ENCODE peak calls at places on chromosomes 5 and 9, in eight cellular contexts. V is SJSA1; X is Caco-2; F is vagina; C is activated CD4-positive, CD25-positive, alpha-beta regulatory T cell; E is fibroblast of pulmonary artery; K is dermis blood vessel endothelial cell; Q is cardiac fibroblast. S is an unnamed sample.

GRCh38 chr9:137303031-137303892 is 1.2 kb upstream of the NRARP start:
- DNase-seq in V (no peak), K (peak; percentile 63), F (no peak), E (no peak), C (no peak), X (no peak), Q (no peak), S (no peak)

GRCh38 chr9:13351768-13352386 is 72.4 kb upstream of the MPDZ start:
- DNase-seq in X (no peak), C (no peak), F (no peak), V (no peak), E (peak; percentile 85), K (peak; percentile 82), Q (peak; percentile 86), S (peak; percentile 68)

GRCh38 chr5:100776244-100776643 is 126.8 kb downstream of the ST8SIA4 start:
- DNase-seq in C (no peak), Q (peak; percentile 5), X (no peak), K (no peak), F (no peak), E (peak; percentile 17), V (no peak), S (peak; percentile 10)

GRCh38 chr9:36470891-36471290 is 70.8 kb upstream of the RNF38 start:
- DNase-seq in F (no peak), E (peak; percentile 61), V (peak; percentile 45), K (peak; percentile 69), Q (peak; percentile 72), X (no peak), C (no peak), S (peak; percentile 76)

GRCh38 chr5:41112486-41113455 is 41.6 kb upstream of the MROH2B start:
- DNase-seq in F (no peak), C (no peak), Q (peak; percentile 27), E (peak; percentile 39), V (no peak), X (no peak), K (no peak), S (no peak)

GRCh38 chr5:10420926-10421325 is 20.8 kb upstream of the ROPN1L start:
- DNase-seq in Q (peak; percentile 34), X (no peak), V (no peak), E (peak; percentile 40), C (no peak), K (no peak), F (no peak), S (peak; percentile 39)

GRCh38 chr9:16276866-16277265 is 593.6 kb downstream of the BNC2 start:
- DNase-seq in X (no peak), V (no peak), E (no peak), C (no peak), F (no peak), Q (no peak), K (no peak), S (no peak)

GRCh38 chr5:168826292-168826725 is 247.1 kb upstream of the PANK3 start:
- DNase-seq in C (no peak), E (no peak), X (no peak), Q (no peak), K (no peak), V (no peak), F (no peak), S (no peak)

GRCh38 chr9:15308511-15308910 is 1.5 kb upstream of the TTC39B start:
- DNase-seq in C (no peak), V (no peak), X (no peak), F (no peak), Q (peak; percentile 53), K (no peak), E (peak; percentile 73), S (peak; percentile 80)

GRCh38 chr9:2574215-2574614 is 47.4 kb upstream of the VLDLR start:
- DNase-seq in E (no peak), K (no peak), F (no peak), C (no peak), V (no peak), X (no peak), Q (no peak), S (no peak)

GRCh38 chr9:106892632-106893031 is 29.7 kb downstream of the ZNF462 start:
- DNase-seq in F (no peak), V (peak; percentile 95), C (no peak), K (peak; percentile 94), Q (peak; percentile 95), X (peak; percentile 84), E (peak; percentile 96), S (peak; percentile 96)